ENCODE peak calls at places on chromosomes 7 and 10, in eight cellular contexts. U, I, H, Q, N, T, S and L are unnamed samples.

GRCh38 chr10:133346413-133346812 is 760 bp upstream of the PRAP1 start:
- DNase-seq in N (no peak), T (no peak), U (no peak), S (no peak), Q (no peak), I (no peak), H (no peak), L (no peak)

GRCh38 chr7:84647797-84648762 is 453.5 kb upstream of the SEMA3A start:
- DNase-seq in N (no peak), T (no peak), I (peak; percentile 94), Q (no peak), U (no peak), H (no peak), S (no peak), L (no peak)

GRCh38 chr7:94028768-94029167 is 24.6 kb upstream of the BET1 start:
- DNase-seq in U (no peak), S (no peak), Q (no peak), N (no peak), H (no peak), T (no peak), I (peak; percentile 83), L (no peak)

GRCh38 chr7:112157072-112157471 is 49.1 kb downstream of the DOCK4 start:
- DNase-seq in Q (no peak), N (no peak), T (no peak), S (no peak), U (no peak), H (no peak), I (peak; percentile 62), L (no peak)

GRCh38 chr7:73833251-73833919 is 2.6 kb downstream of the CLDN4 start:
- DNase-seq in U (no peak), I (no peak), N (no peak), H (no peak), Q (no peak), T (no peak), S (no peak), L (no peak)

GRCh38 chr10:22666287-22667092 is 47.9 kb downstream of the PIP4K2A start:
- DNase-seq in N (peak; percentile 37), H (no peak), I (peak; percentile 62), U (no peak), Q (no peak), S (no peak), T (no peak), L (no peak)

GRCh38 chr7:37028909-37029440 is 304.7 kb upstream of the AOAH start:
- DNase-seq in H (no peak), S (peak; percentile 16), U (no peak), Q (no peak), T (no peak), N (no peak), I (no peak), L (no peak)

GRCh38 chr7:33040803-33041516 is 21.6 kb downstream of the NT5C3A start:
- DNase-seq in H (no peak), I (peak; percentile 36), T (no peak), Q (no peak), U (no peak), S (peak; percentile 43), N (peak; percentile 32), L (no peak)

GRCh38 chr10:31194986-31195385 is 124.0 kb upstream of the ZEB1 start:
- DNase-seq in H (no peak), T (no peak), U (no peak), S (no peak), I (peak; percentile 43), N (no peak), Q (no peak), L (no peak)

GRCh38 chr7:142602756-142603155 is 146.5 kb upstream of the PRSS1 start:
- DNase-seq in N (no peak), U (peak; percentile 37), H (no peak), S (no peak), T (no peak), I (no peak), Q (no peak), L (no peak)

GRCh38 chr10:88952647-88953111 is at the start of gene ACTA2:
- DNase-seq in U (no peak), T (no peak), S (no peak), Q (no peak), I (peak; percentile 84), N (no peak), H (no peak), L (peak; percentile 93)

GRCh38 chr10:87546221-87546620 is 41.5 kb downstream of the MINPP1 start:
- DNase-seq in T (no peak), S (no peak), H (no peak), Q (no peak), U (no peak), I (no peak), N (no peak), L (no peak)

GRCh38 chr7:151923097-151923876 is 33.0 kb upstream of the GALNTL5 start:
- DNase-seq in U (no peak), H (no peak), I (no peak), S (no peak), T (no peak), N (no peak), Q (no peak), L (peak; percentile 52)